ENCODE peak calls at places on chromosomes 11 and 22, in ten cellular contexts. Y is left cardiac atrium; N is stimulated activated effector memory CD8-positive, alpha-beta T cell treated with anti-CD3 and anti-CD28 coated beads, Interleukin-12 subunit alpha, Interleukin-12 subunit beta, amount 100 ng/mL, for 72 hours; S is left colon; E is lower lobe of right lung; H is activated T-cell treated with anti-CD3 and anti-CD28 coated beads, Interleukin-2, amount 50 U/mL, for 4 hours; J is T-cell; C is right lobe of liver; F is pancreas; U is RWPE2. A is an unnamed sample.

GRCh38 chr11:6596237-6596877 is 7.1 kb downstream of the RRP8 start:
- ATAC-seq in Y (peak; percentile 16), N (no peak), S (no peak), E (no peak), H (no peak), J (no peak), C (no peak), F (no peak), U (no peak), A (no peak)

GRCh38 chr22:44181033-44181911 is 547 bp downstream of the PARVG start:
- ATAC-seq in Y (peak; percentile 59), N (peak; percentile 82), S (peak; percentile 34), E (peak; percentile 72), H (peak; percentile 79), J (peak; percentile 77), C (peak; percentile 55), F (peak; percentile 69), U (peak; percentile 18), A (peak; percentile 76)

GRCh38 chr11:122983438-122984185 is 2.0 kb upstream of the BSX start:
- ATAC-seq in Y (no peak), N (no peak), S (no peak), E (no peak), H (no peak), J (no peak), C (no peak), F (no peak), U (no peak), A (no peak)

GRCh38 chr11:107316426-107316825 is 141.2 kb downstream of the CWF19L2 start:
- ATAC-seq in Y (no peak), N (no peak), S (no peak), E (no peak), H (no peak), J (no peak), C (no peak), F (no peak), U (no peak), A (no peak)

GRCh38 chr11:15815246-15816209 is 540.8 kb downstream of the SOX6 start:
- ATAC-seq in Y (no peak), N (no peak), S (peak; percentile 63), E (peak; percentile 48), H (no peak), J (no peak), C (no peak), F (no peak), U (peak; percentile 37), A (no peak)

GRCh38 chr22:37728620-37729019 is 31.8 kb downstream of the TRIOBP start:
- ATAC-seq in Y (peak; percentile 31), N (no peak), S (no peak), E (peak; percentile 18), H (no peak), J (no peak), C (peak; percentile 5), F (no peak), U (no peak), A (no peak)

GRCh38 chr11:48169706-48170105 is 46.9 kb upstream of the OR4B1 start:
- ATAC-seq in Y (peak; percentile 72), N (no peak), S (no peak), E (no peak), H (no peak), J (no peak), C (peak; percentile 34), F (peak; percentile 19), U (no peak), A (no peak)

GRCh38 chr11:13209379-13209778 is 68.2 kb upstream of the BMAL1 start:
- ATAC-seq in Y (no peak), N (no peak), S (no peak), E (no peak), H (no peak), J (no peak), C (no peak), F (no peak), U (no peak), A (no peak)

GRCh38 chr11:3195251-3196160 is 23.1 kb downstream of the MRGPRG start:
- ATAC-seq in Y (no peak), N (no peak), S (peak; percentile 78), E (peak; percentile 45), H (no peak), J (no peak), C (no peak), F (peak; percentile 32), U (no peak), A (no peak)

GRCh38 chr11:76962583-76963416 is 71.4 kb upstream of the B3GNT6 start:
- ATAC-seq in Y (no peak), N (no peak), S (peak; percentile 95), E (peak; percentile 41), H (no peak), J (peak; percentile 33), C (no peak), F (peak; percentile 97), U (no peak), A (peak; percentile 53)

GRCh38 chr11:111960916-111961315 is 23.8 kb downstream of the DIXDC1 start:
- ATAC-seq in Y (peak; percentile 66), N (no peak), S (peak; percentile 91), E (peak; percentile 79), H (no peak), J (no peak), C (peak; percentile 58), F (peak; percentile 97), U (peak; percentile 100), A (no peak)

GRCh38 chr11:725624-726202 is 19.7 kb downstream of the EPS8L2 start:
- ATAC-seq in Y (no peak), N (peak; percentile 4), S (peak; percentile 22), E (no peak), H (no peak), J (peak; percentile 17), C (no peak), F (peak; percentile 29), U (no peak), A (no peak)

GRCh38 chr11:9211322-9211721 is 53.8 kb downstream of the DENND5A start:
- ATAC-seq in Y (no peak), N (peak; percentile 55), S (no peak), E (no peak), H (no peak), J (no peak), C (no peak), F (no peak), U (no peak), A (peak; percentile 17)

GRCh38 chr22:47051435-47052175 is 289.2 kb downstream of the TBC1D22A start:
- ATAC-seq in Y (no peak), N (no peak), S (no peak), E (no peak), H (no peak), J (no peak), C (no peak), F (no peak), U (no peak), A (no peak)

GRCh38 chr11:34483475-34483874 is 30.1 kb downstream of the ELF5 start:
- ATAC-seq in Y (no peak), N (peak; percentile 42), S (no peak), E (no peak), H (no peak), J (no peak), C (no peak), F (no peak), U (no peak), A (no peak)

GRCh38 chr11:96215826-96216225 is 127.2 kb downstream of the MAML2 start:
- ATAC-seq in Y (no peak), N (no peak), S (peak; percentile 3), E (no peak), H (no peak), J (peak; percentile 23), C (no peak), F (no peak), U (no peak), A (peak; percentile 42)

GRCh38 chr11:65422104-65422632 is 430 bp upstream of the NEAT1 start:
- ATAC-seq in Y (peak; percentile 44), N (peak; percentile 9), S (peak; percentile 46), E (peak; percentile 55), H (peak; percentile 3), J (peak; percentile 6), C (peak; percentile 37), F (peak; percentile 16), U (no peak), A (peak; percentile 37)

GRCh38 chr11:1225386-1226225 is 2.7 kb downstream of the MUC5B start:
- ATAC-seq in Y (no peak), N (no peak), S (no peak), E (no peak), H (no peak), J (no peak), C (no peak), F (no peak), U (no peak), A (no peak)

GRCh38 chr11:46808804-46809431 is 37.2 kb downstream of the CKAP5 start:
- ATAC-seq in Y (no peak), N (no peak), S (peak; percentile 80), E (no peak), H (peak; percentile 46), J (no peak), C (peak; percentile 54), F (no peak), U (peak; percentile 75), A (no peak)

GRCh38 chr11:75286826-75287465 is 46.4 kb downstream of the TPBGL start:
- ATAC-seq in Y (no peak), N (no peak), S (no peak), E (no peak), H (no peak), J (no peak), C (no peak), F (no peak), U (no peak), A (no peak)

GRCh38 chr11:57294225-57295131 is 30.3 kb downstream of the TNKS1BP1 start:
- ATAC-seq in Y (peak; percentile 54), N (peak; percentile 6), S (peak; percentile 70), E (peak; percentile 92), H (no peak), J (no peak), C (peak; percentile 22), F (peak; percentile 72), U (peak; percentile 14), A (peak; percentile 27)

GRCh38 chr11:30868495-30869130 is 282.5 kb upstream of the MPPED2 start:
- ATAC-seq in Y (no peak), N (no peak), S (peak; percentile 22), E (no peak), H (no peak), J (no peak), C (peak; percentile 58), F (no peak), U (no peak), A (no peak)

GRCh38 chr11:26963764-26964163 is 30.1 kb upstream of the FIBIN start:
- ATAC-seq in Y (peak; percentile 80), N (no peak), S (no peak), E (no peak), H (no peak), J (no peak), C (no peak), F (no peak), U (no peak), A (no peak)

GRCh38 chr11:95262994-95263764 is 32.2 kb upstream of the SESN3 start:
- ATAC-seq in Y (no peak), N (peak; percentile 53), S (no peak), E (no peak), H (no peak), J (no peak), C (no peak), F (no peak), U (no peak), A (no peak)

GRCh38 chr22:27851974-27852713 is 50.6 kb upstream of the MN1 start:
- ATAC-seq in Y (peak; percentile 79), N (no peak), S (no peak), E (no peak), H (no peak), J (no peak), C (peak; percentile 7), F (no peak), U (no peak), A (no peak)

GRCh38 chr11:72573380-72573949 is 100.8 kb downstream of the PDE2A start:
- ATAC-seq in Y (peak; percentile 79), N (peak; percentile 67), S (peak; percentile 71), E (peak; percentile 75), H (peak; percentile 48), J (peak; percentile 67), C (peak; percentile 85), F (peak; percentile 88), U (peak; percentile 41), A (no peak)

GRCh38 chr11:64005691-64006090 is 19.5 kb downstream of the OTUB1 start:
- ATAC-seq in Y (no peak), N (no peak), S (no peak), E (no peak), H (no peak), J (no peak), C (no peak), F (no peak), U (no peak), A (no peak)

GRCh38 chr22:27195104-27195503 is 537.7 kb downstream of the MIAT start:
- ATAC-seq in Y (peak; percentile 82), N (no peak), S (no peak), E (no peak), H (no peak), J (no peak), C (no peak), F (no peak), U (no peak), A (no peak)